ENCODE peak calls at places on chromosomes 4 and X, in six cellular contexts. One of them, this sample, is unnamed.

GRCh38 chr4:90837241-90837640 is 710.0 kb downstream of the CCSER1 start:
- DNase-seq in fibroblast of pulmonary artery: peak
- DNase-seq in activated CD4-positive, CD25-positive, alpha-beta regulatory T cell: no peak
- DNase-seq in AG10803: no peak
- DNase-seq in MCF 10A: no peak
- DNase-seq in HAP-1: no peak
- DNase-seq in this sample: no peak

GRCh38 chr4:25065451-25065850 is 34.7 kb upstream of the LGI2 start:
- DNase-seq in AG10803: no peak
- DNase-seq in fibroblast of pulmonary artery: no peak
- DNase-seq in HAP-1: peak
- DNase-seq in activated CD4-positive, CD25-positive, alpha-beta regulatory T cell: no peak
- DNase-seq in MCF 10A: no peak
- DNase-seq in this sample: no peak

GRCh38 chr4:53962516-53963225 is 101.7 kb downstream of the CHIC2 start:
- DNase-seq in AG10803: peak
- DNase-seq in MCF 10A: no peak
- DNase-seq in fibroblast of pulmonary artery: peak
- DNase-seq in activated CD4-positive, CD25-positive, alpha-beta regulatory T cell: no peak
- DNase-seq in HAP-1: peak
- DNase-seq in this sample: no peak

GRCh38 chrX:22090181-22090580 is 58.1 kb downstream of the PHEX start:
- DNase-seq in HAP-1: no peak
- DNase-seq in MCF 10A: peak
- DNase-seq in activated CD4-positive, CD25-positive, alpha-beta regulatory T cell: no peak
- DNase-seq in AG10803: peak
- DNase-seq in fibroblast of pulmonary artery: peak
- DNase-seq in this sample: no peak

GRCh38 chr4:183394166-183394951 is 50.1 kb upstream of the CDKN2AIP start:
- DNase-seq in activated CD4-positive, CD25-positive, alpha-beta regulatory T cell: no peak
- DNase-seq in AG10803: no peak
- DNase-seq in MCF 10A: no peak
- DNase-seq in fibroblast of pulmonary artery: no peak
- DNase-seq in HAP-1: no peak
- DNase-seq in this sample: no peak

GRCh38 chrX:118727686-118728339 is 407 bp downstream of the IL13RA1 start:
- DNase-seq in MCF 10A: no peak
- DNase-seq in fibroblast of pulmonary artery: peak
- DNase-seq in HAP-1: peak
- DNase-seq in AG10803: peak
- DNase-seq in activated CD4-positive, CD25-positive, alpha-beta regulatory T cell: peak
- DNase-seq in this sample: no peak

GRCh38 chrX:13000311-13000811 is 25.5 kb downstream of the TMSB4X start:
- DNase-seq in fibroblast of pulmonary artery: no peak
- DNase-seq in HAP-1: no peak
- DNase-seq in activated CD4-positive, CD25-positive, alpha-beta regulatory T cell: peak
- DNase-seq in MCF 10A: no peak
- DNase-seq in AG10803: no peak
- DNase-seq in this sample: peak

GRCh38 chr4:187995322-187996207 is at the start of gene ZFP42:
- DNase-seq in MCF 10A: no peak
- DNase-seq in HAP-1: no peak
- DNase-seq in AG10803: no peak
- DNase-seq in fibroblast of pulmonary artery: no peak
- DNase-seq in activated CD4-positive, CD25-positive, alpha-beta regulatory T cell: no peak
- DNase-seq in this sample: no peak

GRCh38 chr4:138039010-138039409 is 203.1 kb downstream of the SLC7A11 start:
- DNase-seq in AG10803: peak
- DNase-seq in MCF 10A: no peak
- DNase-seq in HAP-1: no peak
- DNase-seq in activated CD4-positive, CD25-positive, alpha-beta regulatory T cell: no peak
- DNase-seq in fibroblast of pulmonary artery: peak
- DNase-seq in this sample: no peak

GRCh38 chrX:47772764-47773163 is 63.9 kb upstream of the ZNF81 start:
- DNase-seq in HAP-1: no peak
- DNase-seq in MCF 10A: no peak
- DNase-seq in activated CD4-positive, CD25-positive, alpha-beta regulatory T cell: no peak
- DNase-seq in fibroblast of pulmonary artery: no peak
- DNase-seq in AG10803: no peak
- DNase-seq in this sample: no peak

GRCh38 chr4:3765271-3766206 is 646 bp upstream of the ADRA2C start:
- DNase-seq in fibroblast of pulmonary artery: peak
- DNase-seq in activated CD4-positive, CD25-positive, alpha-beta regulatory T cell: no peak
- DNase-seq in HAP-1: peak
- DNase-seq in MCF 10A: peak
- DNase-seq in AG10803: peak
- DNase-seq in this sample: no peak

GRCh38 chr4:95889662-95890061 is 49.8 kb downstream of the PDHA2 start:
- DNase-seq in MCF 10A: peak
- DNase-seq in fibroblast of pulmonary artery: peak
- DNase-seq in AG10803: no peak
- DNase-seq in HAP-1: no peak
- DNase-seq in activated CD4-positive, CD25-positive, alpha-beta regulatory T cell: no peak
- DNase-seq in this sample: no peak

GRCh38 chr4:176883108-176883550 is 90.4 kb upstream of the VEGFC start:
- DNase-seq in fibroblast of pulmonary artery: peak
- DNase-seq in AG10803: peak
- DNase-seq in MCF 10A: peak
- DNase-seq in HAP-1: no peak
- DNase-seq in activated CD4-positive, CD25-positive, alpha-beta regulatory T cell: no peak
- DNase-seq in this sample: no peak

GRCh38 chr4:56990109-56990508 is 11.4 kb downstream of the POLR2B start:
- DNase-seq in MCF 10A: peak
- DNase-seq in activated CD4-positive, CD25-positive, alpha-beta regulatory T cell: no peak
- DNase-seq in AG10803: peak
- DNase-seq in HAP-1: no peak
- DNase-seq in fibroblast of pulmonary artery: peak
- DNase-seq in this sample: no peak